ENCODE peak calls at places on chromosomes 4 and X, in five cellular contexts. F is K562, T is GM12878, X is H1, N is HepG2. G is an unnamed sample.

GRCh38 chr4:154807042-154807630 is 26.1 kb downstream of the RBM46 start:
- DNase-seq in F (peak), T (peak), X (no peak), N (peak), G (peak)

GRCh38 chr4:176241703-176242102 is 27.3 kb downstream of the ASB5 start:
- DNase-seq in F (no peak), T (no peak), X (no peak), N (no peak), G (no peak)

GRCh38 chr4:154184238-154184637 is 307.4 kb downstream of the DCHS2 start:
- DNase-seq in F (no peak), T (no peak), X (no peak), N (no peak), G (no peak)

GRCh38 chrX:137432609-137433008 is 133.3 kb upstream of the ZIC3 start:
- DNase-seq in F (peak), T (no peak), X (peak), N (peak), G (no peak)

GRCh38 chr4:74714731-74715130 is 79.6 kb downstream of the BTC start:
- DNase-seq in F (no peak), T (no peak), X (no peak), N (no peak), G (no peak)

GRCh38 chrX:74922922-74923321 is 2.3 kb downstream of the NEXMIF start:
- DNase-seq in F (no peak), T (peak), X (no peak), N (no peak), G (no peak)

GRCh38 chrX:139750390-139750789 is 42.4 kb upstream of the MCF2 start:
- DNase-seq in F (no peak), T (no peak), X (no peak), N (no peak), G (no peak)

GRCh38 chr4:148923881-148924280 is 481.7 kb upstream of the NR3C2 start:
- DNase-seq in F (no peak), T (no peak), X (no peak), N (no peak), G (no peak)

GRCh38 chr4:130183096-130183495 is 1087.1 kb downstream of the C4orf33 start:
- DNase-seq in F (no peak), T (no peak), X (no peak), N (no peak), G (no peak)

GRCh38 chrX:38770152-38770551 is 31.1 kb upstream of the MID1IP1 start:
- DNase-seq in F (peak), T (no peak), X (no peak), N (no peak), G (no peak)

GRCh38 chr4:17854076-17854475 is 43.3 kb downstream of the NCAPG start:
- DNase-seq in F (no peak), T (no peak), X (no peak), N (no peak), G (no peak)

GRCh38 chr4:42643685-42644084 is 13.2 kb downstream of the ATP8A1 start:
- DNase-seq in F (no peak), T (peak), X (no peak), N (peak), G (no peak)

GRCh38 chrX:96710031-96710430 is 25.4 kb downstream of the DIAPH2 start:
- DNase-seq in F (no peak), T (no peak), X (no peak), N (no peak), G (no peak)

GRCh38 chr4:148618856-148619255 is 176.6 kb upstream of the NR3C2 start:
- DNase-seq in F (no peak), T (no peak), X (no peak), N (no peak), G (no peak)

GRCh38 chr4:41598580-41598979 is 60.6 kb downstream of the LIMCH1 start:
- DNase-seq in F (no peak), T (no peak), X (no peak), N (no peak), G (no peak)

GRCh38 chr4:138925495-138925894 is 90.1 kb upstream of the NOCT start:
- DNase-seq in F (no peak), T (no peak), X (no peak), N (no peak), G (no peak)

GRCh38 chr4:5660185-5660584 is 48.2 kb downstream of the EVC2 start:
- DNase-seq in F (no peak), T (no peak), X (no peak), N (no peak), G (no peak)
- TF ChIP-seq YY1 in F (no peak), T (no peak), X (no peak), N (no peak), G (no peak)

GRCh38 chr4:55545681-55546632 is 752 bp downstream of the CLOCK start:
- DNase-seq in F (peak), T (no peak), X (peak), N (peak), G (peak)
- TF ChIP-seq POLR2A in F (peak), T (peak), X (peak), N (peak), G (peak)

DNA sequence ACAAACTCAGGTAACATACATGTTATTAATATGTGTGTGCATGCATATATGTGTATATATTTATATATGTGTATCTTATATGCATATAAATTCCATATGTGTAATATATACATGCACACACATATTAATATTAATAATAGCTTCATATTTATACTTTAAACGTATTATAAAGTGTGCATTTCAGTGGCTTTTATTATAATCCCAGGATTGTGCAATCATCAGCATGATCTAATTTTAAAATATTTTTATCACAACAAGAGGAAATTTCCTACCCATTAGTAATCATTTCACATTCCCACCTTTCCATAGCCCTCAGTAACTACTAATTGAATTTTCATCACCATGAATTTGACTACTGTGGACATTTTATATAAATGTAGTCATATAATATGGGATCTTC is 2211.9 kb upstream of the TENM3 start:
- DNase-seq in F (no peak), T (no peak), X (no peak), N (no peak), G (no peak)
- TF ChIP-seq EZH2 in F (no peak), T (no peak), X (no peak), N (no peak), G (no peak)

GRCh38 chrX:21225643-21226042 is 148.6 kb upstream of the CNKSR2 start:
- DNase-seq in F (no peak), T (no peak), X (no peak), N (no peak), G (no peak)
- TF ChIP-seq YY1 in F (no peak), T (no peak), X (no peak), N (no peak), G (no peak)

DNA sequence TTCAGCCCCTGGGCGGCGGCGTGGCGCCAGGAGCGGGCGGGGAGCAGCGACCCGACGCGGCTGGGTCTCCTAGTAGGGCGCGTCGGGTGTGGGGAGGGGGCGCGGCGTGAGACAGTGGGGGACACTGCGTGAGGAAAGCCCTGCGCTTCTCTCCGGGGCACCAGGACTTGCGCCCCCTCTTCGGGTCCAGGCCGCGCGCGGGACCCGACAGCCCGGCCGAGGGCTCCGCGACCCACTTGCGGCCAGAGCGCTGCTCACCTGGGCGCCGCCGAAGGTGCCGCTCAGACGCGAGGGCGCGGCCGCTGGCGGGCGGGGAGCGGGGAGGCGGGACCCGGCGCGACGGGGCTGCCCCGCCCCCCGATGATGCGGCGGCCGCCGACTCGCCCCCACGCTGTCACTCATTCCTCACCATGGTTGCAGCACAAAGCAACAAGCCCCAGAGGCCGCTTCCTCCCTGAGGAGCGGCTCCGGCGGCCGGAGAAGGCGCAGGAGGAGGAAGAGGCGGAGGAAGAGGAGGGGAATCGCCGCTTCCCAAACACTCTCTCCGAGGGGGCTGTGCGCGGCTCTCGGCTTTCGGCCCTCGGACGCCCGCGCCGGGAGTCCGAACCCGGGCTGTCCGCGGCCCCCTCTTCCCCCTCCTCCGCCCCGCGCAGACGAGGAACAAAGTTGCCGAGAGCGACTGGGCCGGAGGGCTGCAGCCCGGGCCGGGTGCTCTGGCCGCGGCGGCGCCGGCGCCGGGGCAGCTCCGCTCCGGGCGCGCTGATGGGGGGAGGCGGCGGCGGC is at the start of gene RAPGEF2:
- DNase-seq in F (peak), T (peak), X (peak), N (peak), G (peak)
- TF ChIP-seq POLR2A in F (peak), T (peak), X (peak), N (peak), G (peak)

DNA sequence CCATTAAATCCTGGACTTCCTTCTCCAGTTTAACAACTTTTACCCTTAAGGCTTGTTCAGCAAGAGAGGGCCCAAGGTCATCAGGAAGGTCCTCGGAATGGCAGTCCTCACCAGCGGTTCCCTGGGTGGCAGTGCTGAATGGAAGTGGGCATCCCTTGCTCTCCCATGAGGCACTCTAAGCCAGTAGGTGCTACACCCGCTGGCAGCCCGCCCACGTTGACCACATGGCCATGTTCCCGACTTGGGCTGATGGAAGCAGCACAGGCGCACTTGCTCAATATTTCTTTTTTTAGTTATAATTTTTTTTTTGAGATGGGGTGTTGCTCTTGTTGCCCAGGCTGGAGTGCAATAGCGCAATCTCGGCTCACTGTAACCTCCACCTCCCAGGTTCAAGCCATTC is 277.9 kb downstream of the ZC4H2 start:
- DNase-seq in F (no peak), T (no peak), X (no peak), N (no peak), G (no peak)
- TF ChIP-seq EZH2 in F (no peak), T (no peak), X (no peak), N (no peak), G (no peak)

DNA sequence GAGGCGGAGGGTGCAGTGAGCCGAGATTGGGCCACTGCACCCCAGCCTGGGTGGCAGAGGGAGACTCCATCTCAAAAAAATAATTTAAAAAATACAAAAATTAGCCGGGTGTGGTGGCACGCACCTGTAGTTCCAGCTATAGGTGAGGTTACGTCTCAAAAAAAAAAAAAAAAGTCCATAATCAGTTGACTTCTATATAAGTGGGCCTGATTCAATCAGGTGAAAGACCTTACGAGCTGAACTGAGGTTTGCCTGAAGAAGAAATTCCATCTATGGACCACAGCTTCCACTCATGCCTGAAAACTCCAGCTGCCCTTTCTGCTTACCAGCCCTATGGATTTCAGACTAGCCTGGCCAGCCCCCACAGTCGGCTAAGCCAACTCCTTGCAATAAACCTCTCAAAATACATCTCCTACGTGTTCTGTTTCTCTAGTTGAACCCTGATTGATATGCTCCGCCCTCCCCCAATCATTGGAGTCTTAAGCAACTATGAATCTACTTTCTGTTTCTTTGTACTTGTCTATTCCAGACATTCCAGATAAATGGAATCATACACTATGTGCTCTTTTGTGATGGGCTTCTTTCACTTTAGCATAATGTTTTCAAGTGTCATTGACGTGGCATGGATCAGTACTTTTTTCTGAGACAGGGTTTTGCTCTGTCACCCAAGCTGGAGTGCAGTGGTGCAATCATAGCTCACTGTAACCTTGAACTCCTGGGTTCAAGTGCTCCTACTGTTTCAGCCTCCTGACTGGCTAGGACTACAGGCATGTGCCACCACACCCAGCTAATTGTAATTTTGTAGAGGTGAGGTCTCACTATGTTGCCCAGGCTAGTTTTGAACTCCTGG is 36.6 kb downstream of the SAT1 start:
- DNase-seq in F (no peak), T (no peak), X (no peak), N (peak), G (no peak)
- TF ChIP-seq YY1 in F (no peak), T (no peak), X (no peak), N (no peak), G (no peak)

GRCh38 chrX:153952373-153953026 is 8.1 kb upstream of the RENBP start:
- DNase-seq in F (no peak), T (no peak), X (no peak), N (no peak), G (no peak)
- TF ChIP-seq POLR2A in F (no peak), T (peak), X (no peak), N (no peak), G (no peak)

G was measured in HCT116.